ENCODE peak calls at places on chromosomes 12 and 14, in ten cellular contexts. A is prostate gland, L is neuronal stem cell, V is heart left ventricle, U is uterus, Y is pancreas, C is cardiac muscle cell, D is RWPE1, X is GM23248, E is transverse colon. R is an unnamed sample.
A peak's percentile ranks its signal among the peaks of the same experiment; 100 is the strongest.

GRCh38 chr12:93793983-93794382 is 116.8 kb downstream of the CRADD start:
- DNase-seq in A (no peak), L (no peak), V (no peak), U (no peak), Y (no peak), C (peak; percentile 80), D (no peak), X (peak; percentile 77), E (no peak), R (no peak)

GRCh38 chr12:27394676-27395075 is 51.9 kb upstream of the SMCO2 start:
- DNase-seq in A (no peak), L (no peak), V (no peak), U (no peak), Y (no peak), C (no peak), D (no peak), X (no peak), E (no peak), R (no peak)

GRCh38 chr12:27840229-27840999 is 60.4 kb upstream of the MANSC4 start:
- DNase-seq in A (no peak), L (no peak), V (no peak), U (no peak), Y (no peak), C (peak; percentile 32), D (no peak), X (peak; percentile 44), E (no peak), R (no peak)

GRCh38 chr14:41570415-41571155 is 36.1 kb upstream of the LRFN5 start:
- DNase-seq in A (no peak), L (no peak), V (no peak), U (no peak), Y (no peak), C (no peak), D (no peak), X (no peak), E (no peak), R (no peak)

GRCh38 chr12:15050664-15051063 is 77.8 kb downstream of the PDE6H start:
- DNase-seq in A (no peak), L (no peak), V (no peak), U (no peak), Y (no peak), C (peak; percentile 48), D (no peak), X (no peak), E (no peak), R (peak; percentile 82)

GRCh38 chr12:70754330-70754741 is 117.1 kb upstream of the PTPRB start:
- DNase-seq in A (no peak), L (no peak), V (no peak), U (no peak), Y (no peak), C (no peak), D (no peak), X (peak; percentile 5), E (peak; percentile 10), R (no peak)

GRCh38 chr14:60106341-60106740 is 14.6 kb downstream of the PCNX4 start:
- DNase-seq in A (no peak), L (no peak), V (peak; percentile 16), U (no peak), Y (no peak), C (peak; percentile 57), D (no peak), X (peak; percentile 76), E (no peak), R (no peak)

GRCh38 chr14:48937796-48938195 is 648.4 kb downstream of the RPS29 start:
- DNase-seq in A (no peak), L (peak; percentile 12), V (peak; percentile 18), U (no peak), Y (no peak), C (peak; percentile 12), D (no peak), X (peak; percentile 51), E (no peak), R (peak; percentile 56)

GRCh38 chr14:58637391-58638230 is at the start of gene DACT1:
- DNase-seq in A (peak; percentile 45), L (peak; percentile 71), V (peak; percentile 72), U (peak; percentile 79), Y (peak; percentile 50), C (peak; percentile 86), D (peak; percentile 17), X (peak; percentile 86), E (peak; percentile 50), R (no peak)

GRCh38 chr14:28142400-28143015 is 624.1 kb upstream of the FOXG1 start:
- DNase-seq in A (no peak), L (no peak), V (no peak), U (no peak), Y (no peak), C (peak; percentile 3), D (peak; percentile 3), X (no peak), E (no peak), R (no peak)

GRCh38 chr12:89525002-89525823 is 617 bp upstream of the GALNT4 start:
- DNase-seq in A (peak; percentile 48), L (peak; percentile 46), V (peak; percentile 35), U (peak; percentile 36), Y (peak; percentile 48), C (no peak), D (peak; percentile 26), X (peak; percentile 64), E (peak; percentile 75), R (no peak)

GRCh38 chr14:101780390-101780789 is 18.9 kb downstream of the PPP2R5C start:
- DNase-seq in A (no peak), L (no peak), V (no peak), U (no peak), Y (no peak), C (no peak), D (no peak), X (no peak), E (no peak), R (no peak)

GRCh38 chr12:13195848-13196301 is 651 bp upstream of the EMP1 start:
- DNase-seq in A (no peak), L (no peak), V (no peak), U (peak; percentile 46), Y (no peak), C (peak; percentile 55), D (no peak), X (peak; percentile 82), E (peak; percentile 61), R (no peak)

GRCh38 chr12:92363295-92364146 is 217.9 kb upstream of the BTG1 start:
- DNase-seq in A (no peak), L (no peak), V (peak; percentile 62), U (peak; percentile 28), Y (no peak), C (peak; percentile 48), D (no peak), X (peak; percentile 54), E (peak; percentile 50), R (peak; percentile 34)

GRCh38 chr12:108812324-108812723 is 45.1 kb downstream of the SSH1 start:
- DNase-seq in A (no peak), L (no peak), V (no peak), U (no peak), Y (no peak), C (no peak), D (no peak), X (peak; percentile 1), E (no peak), R (no peak)

GRCh38 chr12:49024543-49024942 is 6.0 kb upstream of the PRKAG1 start:
- DNase-seq in A (no peak), L (no peak), V (no peak), U (no peak), Y (no peak), C (no peak), D (no peak), X (no peak), E (peak; percentile 3), R (no peak)

GRCh38 chr12:64091186-64091585 is 130.9 kb downstream of the KICS2 start:
- DNase-seq in A (no peak), L (no peak), V (no peak), U (no peak), Y (no peak), C (no peak), D (no peak), X (no peak), E (no peak), R (no peak)

GRCh38 chr12:6377667-6377994 is 2.3 kb upstream of the SCNN1A start:
- DNase-seq in A (no peak), L (no peak), V (no peak), U (no peak), Y (peak; percentile 79), C (no peak), D (no peak), X (no peak), E (peak; percentile 74), R (no peak)
- H3K27ac ChIP-seq in A (peak overlapping the region; percentile 87), L (no peak overlapping the region), V (peak overlapping the region; percentile 6), U (peak overlapping the region; percentile 90), Y (peak overlapping the region; percentile 81), C (no peak overlapping the region), D (peak overlapping the region; percentile 99), X (no peak overlapping the region), E (peak overlapping the region; percentile 87), R (no peak overlapping the region)

DNA sequence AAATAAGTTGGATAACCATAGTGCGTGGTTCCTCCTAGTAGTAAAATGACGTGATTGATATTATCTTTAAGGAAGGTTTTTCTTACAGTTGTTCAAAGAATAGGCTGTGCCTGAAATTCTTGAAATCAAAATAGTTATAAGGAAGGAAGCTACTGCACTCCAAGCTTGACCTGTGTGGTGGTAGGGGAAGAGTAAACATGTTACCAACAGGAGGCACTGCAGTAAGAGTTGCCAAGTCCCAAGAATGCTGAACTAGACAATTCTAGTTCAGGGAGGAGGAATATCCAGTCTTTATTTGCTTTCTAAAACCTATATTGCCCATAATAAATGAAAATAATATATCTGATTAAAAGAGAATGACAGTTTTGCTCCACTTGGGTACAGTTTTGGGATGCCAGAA is 764.5 kb downstream of the TMTC2 start:
- DNase-seq in A (no peak), L (no peak), V (no peak), U (no peak), Y (no peak), C (no peak), D (no peak), X (no peak), E (no peak), R (no peak)
- H3K27ac ChIP-seq in A (no peak overlapping the region), L (no peak overlapping the region), V (no peak overlapping the region), U (no peak overlapping the region), Y (no peak overlapping the region), C (no peak overlapping the region), D (no peak overlapping the region), X (no peak overlapping the region), E (no peak overlapping the region), R (no peak overlapping the region)

GRCh38 chr14:24432259-24433131 is 2.7 kb downstream of the KHNYN start:
- DNase-seq in A (no peak), L (no peak), V (no peak), U (no peak), Y (peak; percentile 47), C (no peak), D (no peak), X (peak; percentile 59), E (no peak), R (no peak)
- H3K27ac ChIP-seq in A (peak overlapping the region; percentile 96), L (no peak overlapping the region), V (no peak overlapping the region), U (peak overlapping the region; percentile 95), Y (no peak overlapping the region), C (no peak overlapping the region), D (peak overlapping the region; percentile 91), X (peak overlapping the region; percentile 1), E (peak overlapping the region; percentile 95), R (no peak overlapping the region)

GRCh38 chr12:68332726-68333630 is 816 bp upstream of the MDM1 start:
- DNase-seq in A (no peak), L (no peak), V (no peak), U (no peak), Y (no peak), C (peak; percentile 21), D (no peak), X (peak; percentile 35), E (no peak), R (no peak)
- H3K27ac ChIP-seq in A (peak overlapping the region; percentile 45), L (no peak overlapping the region), V (peak overlapping the region; percentile 76), U (peak overlapping the region; percentile 34), Y (peak overlapping the region; percentile 54), C (no peak overlapping the region), D (peak overlapping the region; percentile 65), X (peak overlapping the region; percentile 33), E (peak overlapping the region; percentile 80), R (no peak overlapping the region)

R was measured in SK-N-MC.